ENCODE peak calls at places on chromosome 3, in eight cellular contexts. C is astrocyte, K is neural crest cell, D is cardiac fibroblast, R is RWPE1, Y is aorta, S is Kasumi-1, F is OCI-LY7. U is an unnamed sample.
A peak's percentile ranks its signal among the peaks of the same experiment; 100 is the strongest.

GRCh38 chr3:80492162-80492561 is 724.4 kb upstream of the ROBO1 start:
- DNase-seq in K (no peak), S (no peak), F (no peak), Y (no peak), R (no peak), C (no peak), D (no peak), U (no peak)

GRCh38 chr3:13556937-13557336 is 8.0 kb downstream of the FBLN2 start:
- DNase-seq in Y (no peak), C (no peak), D (no peak), F (peak; percentile 56), K (no peak), R (no peak), S (no peak), U (no peak)

GRCh38 chr3:127168271-127168670 is 24.7 kb upstream of the PRR23E start:
- DNase-seq in F (no peak), K (no peak), R (no peak), S (no peak), C (no peak), Y (no peak), D (no peak), U (no peak)

GRCh38 chr3:11559816-11560633 is 83.7 kb downstream of the VGLL4 start:
- DNase-seq in R (no peak), S (no peak), F (no peak), Y (no peak), D (no peak), K (no peak), C (no peak), U (no peak)

GRCh38 chr3:49706456-49707112 is 12.9 kb downstream of the AMIGO3 start:
- DNase-seq in K (no peak), D (no peak), S (no peak), Y (no peak), C (no peak), R (no peak), F (no peak), U (no peak)

GRCh38 chr3:120846073-120846472 is 61.9 kb upstream of the STXBP5L start:
- DNase-seq in D (no peak), F (no peak), K (no peak), S (no peak), R (no peak), Y (no peak), C (no peak), U (peak; percentile 37)

GRCh38 chr3:123067689-123068226 is 933 bp downstream of the PDIA5 start:
- DNase-seq in C (no peak), D (no peak), K (no peak), S (peak; percentile 15), Y (peak; percentile 56), F (peak; percentile 43), R (no peak), U (no peak)

GRCh38 chr3:111737056-111737711 is 121.9 kb upstream of the PHLDB2 start:
- DNase-seq in D (peak; percentile 65), Y (peak; percentile 49), F (no peak), R (no peak), S (no peak), K (no peak), C (no peak), U (no peak)

GRCh38 chr3:183653209-183654064 is 18.0 kb downstream of the KLHL24 start:
- DNase-seq in D (no peak), C (no peak), R (no peak), S (peak; percentile 9), Y (no peak), K (no peak), F (peak; percentile 55), U (no peak)

GRCh38 chr3:44987318-44987717 is 11.3 kb downstream of the EXOSC7 start:
- DNase-seq in R (no peak), C (no peak), F (no peak), S (no peak), D (no peak), K (no peak), Y (no peak), U (no peak)

GRCh38 chr3:31921833-31922232 is 59.2 kb downstream of the OSBPL10 start:
- DNase-seq in Y (no peak), S (no peak), F (no peak), D (no peak), K (no peak), R (no peak), C (no peak), U (no peak)

GRCh38 chr3:9976736-9977709 is 9.6 kb downstream of the EMC3 start:
- DNase-seq in S (peak; percentile 88), D (peak; percentile 98), F (no peak), C (peak; percentile 98), R (peak; percentile 79), Y (peak; percentile 80), K (no peak), U (no peak)

GRCh38 chr3:177816667-177817208 is 619.5 kb upstream of the TBL1XR1 start:
- DNase-seq in K (no peak), F (peak; percentile 4), D (peak; percentile 90), C (peak; percentile 92), R (peak; percentile 67), Y (no peak), S (peak; percentile 28), U (no peak)

GRCh38 chr3:18758047-18758704 is 333.0 kb upstream of the SATB1 start:
- DNase-seq in S (peak; percentile 93), R (peak; percentile 1), F (peak; percentile 90), D (peak; percentile 59), Y (no peak), K (no peak), C (no peak), U (peak; percentile 61)

GRCh38 chr3:85161544-85161943 is 202.8 kb downstream of the CADM2 start:
- DNase-seq in S (no peak), C (peak; percentile 12), D (no peak), F (no peak), R (peak; percentile 61), Y (no peak), K (no peak), U (no peak)

U was measured in neuronal stem cell.